ENCODE peak calls at places on chromosomes 13 and 19, in nine cellular contexts. B is thoracic aorta; N is uterus; E is BJ; Z is neural progenitor cell; T is tibial artery; X is CD4-positive, alpha-beta T cell; Q is A673; F is foreskin fibroblast. I is an unnamed sample.

GRCh38 chr13:45021250-45021649 is 31.9 kb downstream of the GPALPP1 start:
- DNase-seq in B (no peak), N (no peak), E (no peak), Z (no peak), T (no peak), X (no peak), Q (no peak), F (no peak), I (no peak)

GRCh38 chr13:45142440-45143345 is 22.4 kb downstream of the GTF2F2 start:
- DNase-seq in B (no peak), N (no peak), E (no peak), Z (peak), T (no peak), X (no peak), Q (peak), F (peak), I (no peak)

GRCh38 chr19:17073869-17074627 is 1.2 kb downstream of the HAUS8 start:
- DNase-seq in B (no peak), N (no peak), E (no peak), Z (no peak), T (no peak), X (no peak), Q (no peak), F (peak), I (no peak)

GRCh38 chr19:11196406-11197287 is 698 bp downstream of the KANK2 start:
- DNase-seq in B (no peak), N (peak), E (no peak), Z (peak), T (no peak), X (no peak), Q (peak), F (peak), I (no peak)

GRCh38 chr13:41652735-41653361 is 195.5 kb downstream of the RGCC start:
- DNase-seq in B (no peak), N (no peak), E (peak), Z (peak), T (no peak), X (peak), Q (peak), F (peak), I (no peak)

GRCh38 chr19:54190942-54191670 is at the start of gene TSEN34:
- DNase-seq in B (no peak), N (no peak), E (peak), Z (peak), T (peak), X (peak), Q (peak), F (peak), I (peak)

GRCh38 chr13:106846571-106846970 is 278.6 kb upstream of the ARGLU1 start:
- DNase-seq in B (no peak), N (no peak), E (no peak), Z (no peak), T (no peak), X (no peak), Q (no peak), F (no peak), I (no peak)

GRCh38 chr19:53581871-53582279 is 43.9 kb downstream of the ZNF331 start:
- DNase-seq in B (no peak), N (no peak), E (no peak), Z (no peak), T (no peak), X (no peak), Q (no peak), F (no peak), I (no peak)

GRCh38 chr19:37932985-37933953 is 26.3 kb downstream of the SIPA1L3 start:
- DNase-seq in B (no peak), N (no peak), E (no peak), Z (peak), T (no peak), X (no peak), Q (no peak), F (peak), I (peak)

GRCh38 chr13:24664726-24665409 is 15.3 kb upstream of the ATP12A start:
- DNase-seq in B (no peak), N (no peak), E (no peak), Z (no peak), T (no peak), X (no peak), Q (no peak), F (peak), I (no peak)

GRCh38 chr13:84279166-84279565 is 396.9 kb upstream of the SLITRK1 start:
- DNase-seq in B (no peak), N (no peak), E (peak), Z (no peak), T (no peak), X (no peak), Q (no peak), F (peak), I (no peak)

GRCh38 chr13:31987071-31987470 is 44.5 kb upstream of the FRY start:
- DNase-seq in B (no peak), N (no peak), E (no peak), Z (no peak), T (no peak), X (no peak), Q (no peak), F (no peak), I (no peak)

GRCh38 chr13:39600766-39601165 is 2.2 kb downstream of the LHFPL6 start:
- DNase-seq in B (peak), N (no peak), E (no peak), Z (peak), T (peak), X (no peak), Q (peak), F (peak), I (no peak)

GRCh38 chr19:3179739-3180293 is 1.2 kb downstream of the S1PR4 start:
- DNase-seq in B (no peak), N (no peak), E (no peak), Z (no peak), T (no peak), X (no peak), Q (no peak), F (no peak), I (peak)

GRCh38 chr13:44234566-44234965 is 139.1 kb upstream of the SERP2 start:
- DNase-seq in B (no peak), N (no peak), E (no peak), Z (no peak), T (no peak), X (no peak), Q (no peak), F (peak), I (no peak)

GRCh38 chr13:92136449-92137180 is 738.2 kb downstream of the GPC5 start:
- DNase-seq in B (no peak), N (no peak), E (no peak), Z (no peak), T (no peak), X (no peak), Q (peak), F (no peak), I (no peak)

GRCh38 chr19:3042545-3043267 is 13.6 kb upstream of the TLE2 start:
- DNase-seq in B (no peak), N (no peak), E (no peak), Z (no peak), T (no peak), X (no peak), Q (peak), F (peak), I (no peak)

GRCh38 chr19:9847087-9847671 is 12.1 kb downstream of the PIN1 start:
- DNase-seq in B (peak), N (peak), E (peak), Z (peak), T (peak), X (peak), Q (peak), F (peak), I (no peak)

GRCh38 chr13:40756042-40756441 is 14.9 kb downstream of the MRPS31 start:
- DNase-seq in B (no peak), N (no peak), E (no peak), Z (no peak), T (no peak), X (no peak), Q (no peak), F (no peak), I (no peak)

GRCh38 chr19:11164879-11165406 is 9.4 kb upstream of the SPC24 start:
- DNase-seq in B (no peak), N (peak), E (peak), Z (no peak), T (peak), X (no peak), Q (no peak), F (peak), I (no peak)

GRCh38 chr19:57632987-57633831 is at the start of gene ZNF211:
- DNase-seq in B (peak), N (peak), E (peak), Z (peak), T (peak), X (peak), Q (peak), F (peak), I (peak)

GRCh38 chr19:12828494-12828893 is 5.9 kb downstream of the RTBDN start:
- DNase-seq in B (no peak), N (no peak), E (no peak), Z (peak), T (no peak), X (no peak), Q (peak), F (peak), I (no peak)

GRCh38 chr13:93225610-93226009 is 997 bp upstream of the GPC6 start:
- DNase-seq in B (no peak), N (no peak), E (no peak), Z (no peak), T (no peak), X (no peak), Q (no peak), F (peak), I (no peak)

GRCh38 chr13:101623469-101624209 is 171.2 kb downstream of the ITGBL1 start:
- DNase-seq in B (no peak), N (no peak), E (no peak), Z (no peak), T (no peak), X (no peak), Q (peak), F (peak), I (no peak)

GRCh38 chr13:44713793-44714469 is 137.8 kb upstream of the TSC22D1 start:
- DNase-seq in B (peak), N (no peak), E (peak), Z (no peak), T (peak), X (no peak), Q (peak), F (peak), I (no peak)

GRCh38 chr19:4497770-4498389 is 20.4 kb downstream of the PLIN4 start:
- DNase-seq in B (no peak), N (no peak), E (no peak), Z (no peak), T (no peak), X (no peak), Q (no peak), F (no peak), I (no peak)

GRCh38 chr13:73056054-73056962 is 2.5 kb upstream of the KLF5 start:
- DNase-seq in B (no peak), N (no peak), E (no peak), Z (peak), T (no peak), X (no peak), Q (peak), F (peak), I (no peak)

GRCh38 chr19:2417881-2418406 is 9.4 kb downstream of the TIMM13 start:
- DNase-seq in B (no peak), N (no peak), E (no peak), Z (no peak), T (no peak), X (no peak), Q (no peak), F (no peak), I (no peak)

GRCh38 chr13:99756281-99756680 is 215.3 kb downstream of the ZIC5 start:
- DNase-seq in B (no peak), N (no peak), E (no peak), Z (no peak), T (no peak), X (no peak), Q (no peak), F (no peak), I (no peak)

GRCh38 chr13:43387880-43388279 is 364.5 kb downstream of the DNAJC15 start:
- DNase-seq in B (no peak), N (no peak), E (no peak), Z (no peak), T (no peak), X (no peak), Q (no peak), F (no peak), I (no peak)

GRCh38 chr19:33676999-33677665 is 55.4 kb downstream of the CHST8 start:
- DNase-seq in B (no peak), N (no peak), E (no peak), Z (no peak), T (peak), X (no peak), Q (no peak), F (no peak), I (no peak)

GRCh38 chr19:52993342-52994178 is 20.2 kb upstream of the ERVV-1 start:
- DNase-seq in B (peak), N (peak), E (peak), Z (peak), T (peak), X (peak), Q (peak), F (peak), I (peak)

GRCh38 chr19:14030997-14031718 is 404 bp upstream of the IL27RA start:
- DNase-seq in B (no peak), N (no peak), E (no peak), Z (no peak), T (no peak), X (peak), Q (no peak), F (no peak), I (no peak)

GRCh38 chr13:30910676-30911075 is 4.6 kb downstream of the MEDAG start:
- DNase-seq in B (no peak), N (no peak), E (no peak), Z (no peak), T (no peak), X (no peak), Q (no peak), F (no peak), I (no peak)

GRCh38 chr13:99382428-99383133 is 75.4 kb upstream of the GPR183 start:
- DNase-seq in B (no peak), N (no peak), E (no peak), Z (no peak), T (no peak), X (no peak), Q (no peak), F (no peak), I (no peak)

GRCh38 chr19:1321539-1321938 is 35.9 kb downstream of the EFNA2 start:
- DNase-seq in B (no peak), N (no peak), E (no peak), Z (no peak), T (no peak), X (no peak), Q (no peak), F (no peak), I (no peak)

GRCh38 chr19:1316466-1316865 is 30.8 kb downstream of the EFNA2 start:
- DNase-seq in B (no peak), N (no peak), E (no peak), Z (no peak), T (no peak), X (no peak), Q (no peak), F (no peak), I (no peak)

GRCh38 chr19:1317274-1317673 is 31.6 kb downstream of the EFNA2 start:
- DNase-seq in B (no peak), N (no peak), E (no peak), Z (no peak), T (no peak), X (no peak), Q (no peak), F (no peak), I (no peak)

GRCh38 chr19:1315470-1316166 is 29.9 kb downstream of the EFNA2 start:
- DNase-seq in B (no peak), N (peak), E (no peak), Z (peak), T (no peak), X (peak), Q (peak), F (peak), I (no peak)

DNA sequence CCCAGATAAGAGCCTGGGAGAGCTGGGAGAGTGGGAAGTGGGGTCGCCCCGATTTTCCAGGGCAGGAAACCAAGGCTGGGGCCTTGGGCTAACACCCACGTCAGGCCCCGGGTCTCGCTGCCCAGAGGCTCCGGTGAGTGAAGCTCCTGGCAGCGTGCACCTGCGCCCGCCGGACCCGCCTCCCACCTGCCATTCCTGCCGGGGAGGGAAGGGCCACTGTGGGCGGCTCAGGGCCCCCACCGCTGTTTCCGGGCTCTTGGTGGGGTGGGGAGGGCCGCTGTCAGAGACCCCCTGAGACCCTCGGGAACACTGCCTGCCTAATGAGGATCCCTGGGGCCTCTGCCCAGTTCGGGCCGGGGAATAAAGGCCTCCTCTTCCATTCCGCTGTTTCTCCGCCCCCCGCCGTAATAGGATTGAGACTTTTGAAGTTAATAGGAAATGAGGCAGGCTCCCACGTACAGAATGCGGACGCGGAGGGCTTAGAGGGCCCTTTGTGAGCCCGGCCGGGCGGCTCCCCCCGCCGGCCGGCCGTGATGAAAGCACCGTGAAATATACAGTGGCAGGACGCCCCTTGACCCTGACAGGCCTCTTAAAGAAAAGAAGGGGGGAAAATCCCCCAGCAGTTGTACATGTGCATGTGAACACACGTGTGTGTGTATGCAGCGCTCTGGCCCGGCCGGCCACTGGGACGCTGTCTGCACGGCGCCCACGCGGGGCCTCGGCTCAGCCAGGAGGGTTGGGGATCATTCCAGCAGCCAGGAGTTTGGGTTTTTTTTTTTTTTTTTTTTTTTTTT is 33.2 kb downstream of the EFNA2 start:
- DNase-seq in B (no peak), N (no peak), E (no peak), Z (peak), T (no peak), X (no peak), Q (peak), F (no peak), I (no peak)
- TF ChIP-seq CTCF in B (no peak), N (no peak), E (no peak), Z (peak), T (no peak), X (no peak), Q (peak), F (no peak), I (no peak)

DNA sequence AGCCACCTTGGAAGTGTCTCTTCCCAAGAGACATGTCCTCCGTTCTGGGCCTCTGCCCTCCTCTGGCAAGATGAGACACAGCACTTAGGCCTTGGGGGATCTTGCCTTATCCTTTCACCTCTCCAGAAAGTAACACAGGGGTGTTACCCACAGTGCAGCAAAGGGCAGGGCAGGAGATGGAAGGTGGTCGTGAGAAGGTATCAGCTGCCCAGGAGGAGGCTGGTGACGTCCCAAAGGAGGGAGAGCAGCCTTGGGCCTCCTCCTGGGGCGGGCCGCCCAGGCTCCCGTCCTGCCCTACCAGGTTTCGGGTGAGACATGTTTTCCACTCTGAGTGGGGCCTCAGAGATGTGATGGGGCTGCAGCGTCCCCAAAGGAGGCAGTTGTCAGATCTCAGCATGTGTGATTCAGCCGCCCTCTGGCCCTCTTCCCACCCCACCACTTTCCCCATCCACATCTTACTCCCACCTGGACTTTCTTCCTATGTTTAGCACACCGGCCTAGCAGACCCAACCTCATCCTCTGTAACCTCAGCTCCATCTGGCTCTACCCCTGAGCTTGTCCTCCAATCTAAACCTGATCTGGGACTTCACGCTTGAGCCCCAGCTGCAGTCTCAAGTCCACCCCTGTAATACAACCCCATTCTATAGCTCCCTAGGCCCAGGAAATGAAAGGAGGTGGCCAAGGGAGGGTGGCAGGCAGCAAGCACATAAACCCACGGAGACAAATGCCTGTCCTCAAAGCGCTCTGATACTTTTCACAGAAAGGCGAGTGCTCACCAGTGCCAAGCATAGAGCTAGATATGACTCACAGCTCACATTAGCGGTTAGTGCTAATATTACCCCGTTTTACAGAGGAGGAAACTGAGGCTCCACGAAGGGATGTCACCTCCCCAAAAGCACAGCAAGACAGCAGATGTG is 9.3 kb downstream of the POU2F2 start:
- DNase-seq in B (no peak), N (no peak), E (no peak), Z (no peak), T (no peak), X (no peak), Q (no peak), F (peak), I (no peak)
- TF ChIP-seq CTCF in B (no peak), N (no peak), E (peak), Z (no peak), T (no peak), X (no peak), Q (no peak), F (peak), I (no peak)

DNA sequence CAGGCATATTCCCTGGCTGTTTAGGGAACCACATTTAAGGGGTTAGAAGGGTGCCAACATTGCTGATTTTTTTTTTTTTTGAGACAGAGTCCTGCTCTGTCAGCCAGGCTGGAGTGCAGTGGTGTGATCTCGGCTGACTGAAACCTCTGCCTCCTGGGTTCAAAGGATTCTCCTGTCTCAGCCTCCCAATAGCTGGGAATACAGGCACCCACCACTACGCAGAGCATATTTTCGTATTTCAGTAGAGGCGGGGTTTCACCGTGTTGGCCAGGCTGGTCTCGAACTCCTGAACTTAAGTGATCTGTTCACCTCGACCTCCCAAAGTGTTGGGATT is 7.8 kb upstream of the CRX start:
- DNase-seq in B (no peak), N (no peak), E (no peak), Z (no peak), T (no peak), X (no peak), Q (no peak), F (no peak), I (no peak)
- TF ChIP-seq CTCF in B (no peak), N (no peak), E (no peak), Z (no peak), T (no peak), X (no peak), Q (no peak), F (no peak), I (peak)

DNA sequence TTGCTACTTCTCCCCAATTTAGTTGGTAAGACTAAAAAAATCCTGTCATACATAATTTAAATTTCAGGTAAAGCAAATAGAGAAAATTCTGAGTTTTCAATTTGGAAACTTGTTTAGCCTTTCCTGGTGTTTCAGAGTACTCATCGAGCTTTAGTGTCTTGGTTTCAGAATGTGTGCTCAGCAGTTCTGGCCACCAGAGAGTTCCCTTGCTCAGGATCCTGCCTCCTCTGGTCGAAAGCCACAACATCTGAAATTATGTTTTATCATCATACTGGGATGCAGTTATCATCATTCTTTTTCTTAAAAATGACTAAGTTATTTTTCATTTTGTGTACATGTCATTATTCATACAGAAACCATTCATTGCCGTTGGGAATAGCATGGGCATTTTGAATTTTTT is 263.2 kb upstream of the SPRY2 start:
- DNase-seq in B (no peak), N (no peak), E (no peak), Z (peak), T (no peak), X (no peak), Q (no peak), F (peak), I (no peak)
- TF ChIP-seq CTCF in B (no peak), N (no peak), E (no peak), Z (no peak), T (no peak), X (no peak), Q (no peak), F (no peak), I (no peak)

I was measured in CD14-positive monocyte.